ENCODE peak calls at places on chromosomes 7 and 10, in nine cellular contexts. B, V, I, T, K, W, P, J and U are unnamed samples.

GRCh38 chr7:47901542-47901941 is 46.7 kb downstream of the PKD1L1 start:
- DNase-seq in B (no peak), V (no peak), I (no peak), T (no peak), K (no peak), W (no peak), P (no peak), J (no peak), U (no peak)

GRCh38 chr10:69456880-69457693 is 5.8 kb downstream of the TSPAN15 start:
- DNase-seq in B (no peak), V (no peak), I (no peak), T (no peak), K (no peak), W (no peak), P (no peak), J (no peak), U (no peak)

GRCh38 chr7:123054357-123055133 is 59.0 kb upstream of the TAS2R16 start:
- DNase-seq in B (no peak), V (no peak), I (no peak), T (no peak), K (no peak), W (no peak), P (no peak), J (no peak), U (peak; percentile 40)

GRCh38 chr10:32961892-32962369 is 3.9 kb upstream of the ITGB1 start:
- DNase-seq in B (no peak), V (no peak), I (no peak), T (no peak), K (no peak), W (peak; percentile 90), P (no peak), J (no peak), U (no peak)

GRCh38 chr7:135790371-135790977 is 41.9 kb upstream of the FAM180A start:
- DNase-seq in B (no peak), V (no peak), I (no peak), T (no peak), K (no peak), W (no peak), P (no peak), J (no peak), U (no peak)

GRCh38 chr10:110241407-110241806 is 34.0 kb downstream of the MXI1 start:
- DNase-seq in B (no peak), V (no peak), I (no peak), T (no peak), K (no peak), W (no peak), P (no peak), J (no peak), U (no peak)

GRCh38 chr7:43568529-43568928 is 14.4 kb upstream of the STK17A start:
- DNase-seq in B (no peak), V (no peak), I (peak; percentile 44), T (no peak), K (no peak), W (no peak), P (no peak), J (no peak), U (no peak)

GRCh38 chr7:155526225-155526624 is 20.1 kb downstream of the CNPY1 start:
- DNase-seq in B (no peak), V (no peak), I (no peak), T (no peak), K (no peak), W (no peak), P (no peak), J (no peak), U (no peak)

GRCh38 chr10:73296946-73297345 is 44.5 kb upstream of the MRPS16 start:
- DNase-seq in B (no peak), V (no peak), I (no peak), T (no peak), K (no peak), W (no peak), P (no peak), J (no peak), U (no peak)

GRCh38 chr7:118473271-118473670 is 248.8 kb downstream of the ANKRD7 start:
- DNase-seq in B (no peak), V (no peak), I (no peak), T (no peak), K (no peak), W (no peak), P (no peak), J (no peak), U (no peak)

GRCh38 chr10:70481831-70482530 is 3.4 kb downstream of the PALD1 start:
- DNase-seq in B (no peak), V (no peak), I (no peak), T (no peak), K (no peak), W (peak; percentile 26), P (no peak), J (no peak), U (no peak)